ENCODE peak calls at places on chromosomes 1 and 21, in four cellular contexts. F is hepatocyte, O is GM23248, L is fibroblast of lung. H is an unnamed sample. For H3K27me3, the result is how much of the 10 kb centered on the place peaks cover.

GRCh38 chr21:26106562-26106961 is 64.0 kb downstream of the APP start:
- DNase-seq in F (no peak), O (no peak), L (no peak), H (no peak)

GRCh38 chr1:151693057-151693651 is 23.4 kb downstream of the CELF3 start:
- DNase-seq in F (peak), O (peak), L (peak), H (peak)

GRCh38 chr1:39183503-39184353 is 20.8 kb upstream of the MACF1 start:
- DNase-seq in F (peak), O (peak), L (peak), H (peak)

GRCh38 chr1:110056776-110057175 is 13.7 kb downstream of the ALX3 start:
- DNase-seq in F (no peak), O (peak), L (peak), H (peak)

GRCh38 chr1:228374711-228375577 is 31.7 kb downstream of the TRIM11 start:
- DNase-seq in F (no peak), O (peak), L (peak), H (no peak)

GRCh38 chr1:184152502-184152901 is 101.0 kb downstream of the TSEN15 start:
- DNase-seq in F (no peak), O (peak), L (peak), H (no peak)

GRCh38 chr1:99727575-99728190 is 38.8 kb downstream of the FRRS1 start:
- DNase-seq in F (no peak), O (peak), L (peak), H (no peak)

GRCh38 chr1:159211331-159212136 is 6.9 kb downstream of the ACKR1 start:
- DNase-seq in F (peak), O (peak), L (peak), H (no peak)

GRCh38 chr1:167650266-167651160 is 20.5 kb downstream of the RCSD1 start:
- DNase-seq in F (no peak), O (no peak), L (no peak), H (no peak)

GRCh38 chr21:41425954-41426655 is at the start of gene MX1:
- DNase-seq in F (peak), O (peak), L (peak), H (peak)

GRCh38 chr1:110605901-110606783 is at the start of gene KCNA2:
- DNase-seq in F (peak), O (peak), L (no peak), H (no peak)

DNA sequence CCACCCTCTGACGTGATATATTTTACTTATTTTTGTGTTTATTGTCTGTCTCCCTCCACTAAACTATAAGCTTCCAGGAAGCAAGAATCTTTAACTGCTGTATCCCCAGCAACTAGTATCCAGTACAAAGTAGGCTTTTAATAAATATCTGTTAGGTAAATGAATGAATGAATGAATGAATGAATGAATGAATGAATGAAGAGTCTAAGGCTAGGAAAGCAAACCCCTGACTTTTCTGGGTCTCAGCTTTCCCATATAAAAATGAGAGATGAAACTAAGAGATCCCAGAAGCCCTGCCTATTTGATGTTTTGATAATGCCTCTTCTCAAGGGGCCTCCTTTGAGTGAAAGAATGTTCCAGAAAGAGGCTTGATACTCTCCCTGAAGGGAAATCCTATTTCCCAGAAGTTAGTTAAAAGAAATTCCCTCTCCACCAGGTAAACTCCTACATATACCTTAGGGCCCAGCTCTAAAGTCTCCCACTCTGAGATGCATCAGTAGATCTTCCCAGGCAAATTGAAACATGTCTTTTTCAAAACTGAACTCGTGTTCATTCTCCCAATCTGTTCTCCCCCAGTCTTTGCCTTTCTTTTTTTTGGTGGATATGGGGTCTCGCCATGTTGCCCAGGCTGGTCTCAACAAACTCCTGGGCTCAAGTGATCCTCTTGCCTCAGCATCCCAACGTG is 7.8 kb downstream of the TTC39A start:
- DNase-seq in F (no peak), O (no peak), L (no peak), H (no peak)
- H3K4me3 ChIP-seq in F (no peak), O (no peak), L (no peak), H (no peak)

DNA sequence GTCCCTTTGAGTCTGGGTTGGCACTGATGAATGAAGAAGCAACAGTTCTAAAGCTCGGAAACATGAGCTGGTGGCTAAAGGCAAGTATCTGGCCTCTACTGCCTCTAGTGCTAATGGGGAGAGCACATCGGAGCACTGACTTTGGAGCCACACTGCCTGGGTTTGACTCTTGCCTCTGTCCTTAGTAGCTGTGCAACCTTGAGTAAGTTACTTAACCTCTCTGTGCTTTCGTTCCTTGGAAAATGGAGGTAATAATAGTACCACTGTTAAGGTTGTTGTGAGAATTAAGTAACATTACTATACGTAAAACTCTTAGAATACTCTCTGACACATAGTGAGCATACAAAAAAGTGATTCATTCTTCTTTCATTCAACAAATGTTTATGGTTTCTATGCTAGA is 211.2 kb downstream of the ATG4C start:
- DNase-seq in F (no peak), O (no peak), L (no peak), H (no peak)
- H3K27me3 ChIP-seq in F (under half), O (under half), L (under half), H (under half)

GRCh38 chr21:36684957-36685714 is 13.8 kb upstream of the SIM2 start:
- DNase-seq in F (no peak), O (no peak), L (no peak), H (no peak)

GRCh38 chr21:36690637-36691538 is 8.0 kb upstream of the SIM2 start:
- DNase-seq in F (no peak), O (peak), L (no peak), H (no peak)

GRCh38 chr21:36689324-36689723 is 9.6 kb upstream of the SIM2 start:
- DNase-seq in F (no peak), O (no peak), L (no peak), H (no peak)

GRCh38 chr21:36688324-36688723 is 10.6 kb upstream of the SIM2 start:
- DNase-seq in F (no peak), O (no peak), L (no peak), H (no peak)

GRCh38 chr21:36686955-36687354 is 12.0 kb upstream of the SIM2 start:
- DNase-seq in F (no peak), O (no peak), L (no peak), H (no peak)
- H3K4me2 ChIP-seq in F (no peak), O (no peak), L (no peak), H (no peak)

GRCh38 chr1:161098161-161099068 is at the start of gene KLHDC9:
- DNase-seq in F (peak), O (peak), L (peak), H (peak)
- H3K4me3 ChIP-seq in F (peak), O (peak), L (peak), H (peak)

GRCh38 chr1:47709302-47710074 is 271.6 kb downstream of the FOXD2 start:
- DNase-seq in F (peak), O (peak), L (no peak), H (no peak)

GRCh38 chr1:47711848-47712492 is 274.1 kb downstream of the FOXD2 start:
- DNase-seq in F (no peak), O (no peak), L (no peak), H (no peak)

GRCh38 chr1:47712596-47713299 is 274.9 kb downstream of the FOXD2 start:
- DNase-seq in F (no peak), O (no peak), L (no peak), H (no peak)

GRCh38 chr1:47710075-47711071 is 272.5 kb downstream of the FOXD2 start:
- DNase-seq in F (peak), O (peak), L (peak), H (peak)

GRCh38 chr1:47711211-47711847 is 273.5 kb downstream of the FOXD2 start:
- DNase-seq in F (no peak), O (no peak), L (no peak), H (no peak)
- H3K27me3 ChIP-seq in F (half or more), O (half or more), L (under half), H (under half)

GRCh38 chr1:48718116-48718630 is 58.5 kb downstream of the BEND5 start:
- DNase-seq in F (no peak), O (no peak), L (no peak), H (peak)
- H3K4me2 ChIP-seq in F (no peak), O (no peak), L (no peak), H (no peak)

H was measured in mammary epithelial cell.